ENCODE peak calls at places on chromosomes 2 and 18, in six cellular contexts. V, T, B, I, W and Y are unnamed samples.

GRCh38 chr2:164840930-164841718 is 499 bp downstream of the COBLL1 start:
- DNase-seq in I (no peak), T (peak), B (peak), V (peak), W (peak), Y (peak)

GRCh38 chr2:216312441-216312840 is 59.8 kb downstream of the MARCHF4 start:
- DNase-seq in W (no peak), I (no peak), T (no peak), V (no peak), B (no peak), Y (no peak)

GRCh38 chr18:25941556-25941955 is 148.9 kb downstream of the SS18 start:
- DNase-seq in I (no peak), B (no peak), W (no peak), V (no peak), T (no peak), Y (no peak)

GRCh38 chr2:42450136-42450535 is 43.6 kb downstream of the KCNG3 start:
- DNase-seq in T (no peak), W (no peak), I (no peak), B (no peak), V (no peak), Y (no peak)

GRCh38 chr2:71637168-71637567 is 183.8 kb downstream of the DYSF start:
- DNase-seq in T (no peak), W (no peak), V (no peak), B (no peak), I (no peak), Y (no peak)

GRCh38 chr2:122319551-122320132 is 564.2 kb downstream of the TSN start:
- DNase-seq in I (no peak), W (no peak), B (no peak), V (no peak), T (no peak), Y (no peak)

GRCh38 chr18:26405190-26405781 is 143.1 kb downstream of the KCTD1 start:
- DNase-seq in I (no peak), T (peak), W (no peak), V (no peak), B (peak), Y (peak)

GRCh38 chr18:8654482-8655451 is 45.5 kb downstream of the RAB12 start:
- DNase-seq in I (no peak), W (no peak), T (peak), B (no peak), V (peak), Y (no peak)

GRCh38 chr2:157662401-157662800 is 33.7 kb upstream of the ACVR1C start:
- DNase-seq in B (no peak), T (no peak), I (no peak), W (no peak), V (no peak), Y (no peak)

GRCh38 chr2:112047537-112048235 is 7.4 kb upstream of the TMEM87B start:
- DNase-seq in T (no peak), I (no peak), W (no peak), V (no peak), B (no peak), Y (no peak)

GRCh38 chr18:74689251-74689650 is 91.6 kb downstream of the ZNF407 start:
- DNase-seq in V (no peak), B (no peak), T (no peak), W (no peak), I (no peak), Y (no peak)

GRCh38 chr2:160901631-160902030 is 258.6 kb upstream of the TANK start:
- DNase-seq in B (no peak), V (no peak), I (no peak), W (no peak), T (no peak), Y (no peak)

GRCh38 chr18:68769423-68769822 is 28.5 kb upstream of the CCDC102B start:
- DNase-seq in I (no peak), V (no peak), T (no peak), B (no peak), W (no peak), Y (no peak)

GRCh38 chr2:181324912-181325311 is 132.3 kb upstream of the ITGA4 start:
- DNase-seq in V (no peak), T (no peak), B (no peak), I (no peak), W (no peak), Y (no peak)

GRCh38 chr18:5152335-5153020 is 44.6 kb downstream of the AKAIN1 start:
- DNase-seq in V (no peak), I (no peak), B (no peak), W (no peak), T (no peak), Y (no peak)

GRCh38 chr2:190809139-190809764 is 71.4 kb upstream of the GLS start:
- DNase-seq in B (no peak), W (no peak), V (no peak), T (no peak), I (no peak), Y (no peak)

GRCh38 chr18:59957957-59958356 is 58.2 kb downstream of the PMAIP1 start:
- DNase-seq in V (no peak), B (no peak), W (no peak), I (no peak), T (no peak), Y (peak)

GRCh38 chr2:128513416-128514283 is 195.0 kb upstream of the HS6ST1 start:
- DNase-seq in V (peak), W (no peak), B (no peak), T (no peak), I (no peak), Y (no peak)

GRCh38 chr2:9145752-9146430 is 60.7 kb upstream of the ASAP2 start:
- DNase-seq in W (no peak), V (no peak), I (no peak), B (no peak), T (no peak), Y (no peak)

GRCh38 chr18:2425426-2426317 is 145.6 kb downstream of the METTL4 start:
- DNase-seq in W (no peak), B (no peak), T (no peak), I (no peak), V (no peak), Y (no peak)

GRCh38 chr18:57984490-57985109 is 59.4 kb upstream of the NEDD4L start:
- DNase-seq in T (no peak), V (no peak), B (no peak), I (no peak), W (no peak), Y (no peak)

GRCh38 chr2:206418968-206419367 is 24.4 kb upstream of the ADAM23 start:
- DNase-seq in I (no peak), B (no peak), W (no peak), T (no peak), V (no peak), Y (no peak)

GRCh38 chr18:63881851-63882250 is 5.7 kb upstream of the SERPINB2 start:
- DNase-seq in W (no peak), T (no peak), I (no peak), V (no peak), B (no peak), Y (no peak)

GRCh38 chr2:11907178-11907577 is 160.7 kb downstream of the LPIN1 start:
- DNase-seq in B (no peak), W (no peak), T (no peak), V (no peak), I (no peak), Y (no peak)